ENCODE peak calls at places on chromosomes 2 and 18, in nine cellular contexts. J is A549, T is Calu3, Z is tibial nerve, X is RWPE2, A is sigmoid colon, Y is endothelial cell, C is right lobe of liver, K is cardiac muscle cell. E is an unnamed sample.

GRCh38 chr2:140975237-140975636 is 1155.6 kb downstream of the LRP1B start:
- DNase-seq in J (no peak), T (no peak), Z (no peak), X (no peak), A (no peak), Y (no peak), C (no peak), K (peak), E (no peak)

GRCh38 chr2:25125189-25125588 is 43.2 kb downstream of the POMC start:
- DNase-seq in J (no peak), T (no peak), Z (no peak), X (no peak), A (no peak), Y (no peak), C (no peak), K (no peak), E (no peak)

GRCh38 chr2:27920148-27920885 is 29.8 kb downstream of the BABAM2 start:
- DNase-seq in J (peak), T (peak), Z (no peak), X (no peak), A (no peak), Y (no peak), C (no peak), K (peak), E (no peak)

GRCh38 chr18:57819671-57820460 is 16.8 kb upstream of the ATP8B1 start:
- DNase-seq in J (peak), T (peak), Z (no peak), X (no peak), A (no peak), Y (peak), C (peak), K (peak), E (no peak)

GRCh38 chr2:188523901-188524300 is 232.2 kb downstream of the GULP1 start:
- DNase-seq in J (no peak), T (no peak), Z (no peak), X (no peak), A (no peak), Y (no peak), C (no peak), K (peak), E (no peak)

GRCh38 chr2:48504647-48505327 is 25.2 kb upstream of the STON1 start:
- DNase-seq in J (no peak), T (no peak), Z (no peak), X (no peak), A (no peak), Y (no peak), C (no peak), K (peak), E (no peak)

GRCh38 chr2:201358684-201359083 is 1.5 kb upstream of the FLACC1 start:
- DNase-seq in J (peak), T (peak), Z (no peak), X (no peak), A (no peak), Y (no peak), C (no peak), K (peak), E (no peak)

GRCh38 chr2:160493227-160494028 is at the start of gene RBMS1:
- DNase-seq in J (peak), T (peak), Z (peak), X (peak), A (peak), Y (peak), C (peak), K (peak), E (no peak)

GRCh38 chr2:72815655-72816268 is 10.1 kb downstream of the EXOC6B start:
- DNase-seq in J (no peak), T (no peak), Z (no peak), X (no peak), A (no peak), Y (peak), C (no peak), K (peak), E (no peak)

GRCh38 chr2:86072271-86072858 is 33.3 kb downstream of the POLR1A start:
- DNase-seq in J (no peak), T (no peak), Z (peak), X (no peak), A (no peak), Y (no peak), C (peak), K (no peak), E (no peak)

GRCh38 chr2:162007447-162008040 is 66.5 kb downstream of the DPP4 start:
- DNase-seq in J (no peak), T (no peak), Z (no peak), X (no peak), A (no peak), Y (no peak), C (no peak), K (peak), E (no peak)

GRCh38 chr2:55604027-55604565 is 13.3 kb downstream of the PPP4R3B start:
- DNase-seq in J (no peak), T (no peak), Z (no peak), X (no peak), A (no peak), Y (no peak), C (no peak), K (no peak), E (no peak)

GRCh38 chr2:137644689-137645088 is 319.6 kb upstream of the HNMT start:
- DNase-seq in J (no peak), T (no peak), Z (no peak), X (no peak), A (no peak), Y (no peak), C (no peak), K (no peak), E (no peak)

DNA sequence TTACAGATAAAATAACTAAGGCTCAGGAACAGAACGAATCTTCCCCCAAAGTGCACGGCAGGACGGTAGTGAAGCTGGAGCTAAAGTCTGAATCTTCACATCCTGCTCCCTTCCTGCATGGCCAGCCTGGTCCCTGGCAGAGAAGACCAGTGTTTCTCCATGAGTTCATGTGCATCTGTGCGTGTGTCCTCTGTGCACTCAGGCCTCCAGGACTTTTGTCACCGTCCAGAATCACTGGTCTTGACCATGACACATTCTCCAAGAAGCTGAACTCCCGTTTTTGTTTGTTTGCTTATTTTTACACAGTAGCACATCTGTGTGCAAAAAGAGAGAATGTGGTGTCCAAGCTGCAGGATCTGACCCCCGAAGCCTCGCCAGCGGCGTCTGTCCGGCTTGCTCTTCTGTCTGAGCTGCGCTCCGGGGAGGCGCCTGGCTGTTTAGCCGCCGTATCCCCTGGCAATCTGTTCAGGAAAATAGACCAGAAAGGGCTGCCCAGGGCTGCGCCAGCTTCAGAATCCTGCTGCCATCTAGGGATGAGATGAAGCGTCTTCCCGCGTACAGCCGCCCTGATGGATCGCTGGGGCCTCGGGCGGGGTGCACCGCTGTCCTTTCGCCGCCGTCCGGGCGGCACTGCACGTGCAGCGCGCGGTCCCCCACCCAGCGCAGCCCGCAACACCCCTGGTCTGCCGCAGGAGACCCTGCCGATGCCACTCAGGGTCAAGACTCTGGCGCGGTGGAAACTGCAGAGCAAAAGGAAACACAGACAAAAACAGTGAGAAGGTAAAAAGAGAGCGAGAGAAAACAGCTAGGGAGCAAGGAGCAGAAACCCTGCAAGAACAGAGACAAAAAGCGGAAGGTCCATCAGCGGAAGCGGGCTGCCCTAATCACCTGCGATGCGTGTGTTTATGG is 2113.6 kb upstream of the PIK3C3 start:
- DNase-seq in J (peak), T (peak), Z (no peak), X (peak), A (peak), Y (peak), C (no peak), K (peak), E (peak)
- TF ChIP-seq CTCF in J (peak), T (peak), Z (peak), X (peak), A (no peak), Y (no peak), C (no peak), K (peak), E (peak)

GRCh38 chr2:122172812-122173211 is 417.4 kb downstream of the TSN start:
- DNase-seq in J (no peak), T (no peak), Z (no peak), X (no peak), A (no peak), Y (no peak), C (no peak), K (no peak), E (no peak)

GRCh38 chr2:122166820-122167219 is 411.4 kb downstream of the TSN start:
- DNase-seq in J (no peak), T (no peak), Z (no peak), X (no peak), A (no peak), Y (no peak), C (no peak), K (no peak), E (no peak)

GRCh38 chr2:122167561-122167960 is 412.1 kb downstream of the TSN start:
- DNase-seq in J (no peak), T (no peak), Z (no peak), X (no peak), A (no peak), Y (no peak), C (no peak), K (no peak), E (no peak)

GRCh38 chr2:122164964-122165363 is 409.5 kb downstream of the TSN start:
- DNase-seq in J (no peak), T (no peak), Z (no peak), X (no peak), A (no peak), Y (no peak), C (no peak), K (no peak), E (no peak)

DNA sequence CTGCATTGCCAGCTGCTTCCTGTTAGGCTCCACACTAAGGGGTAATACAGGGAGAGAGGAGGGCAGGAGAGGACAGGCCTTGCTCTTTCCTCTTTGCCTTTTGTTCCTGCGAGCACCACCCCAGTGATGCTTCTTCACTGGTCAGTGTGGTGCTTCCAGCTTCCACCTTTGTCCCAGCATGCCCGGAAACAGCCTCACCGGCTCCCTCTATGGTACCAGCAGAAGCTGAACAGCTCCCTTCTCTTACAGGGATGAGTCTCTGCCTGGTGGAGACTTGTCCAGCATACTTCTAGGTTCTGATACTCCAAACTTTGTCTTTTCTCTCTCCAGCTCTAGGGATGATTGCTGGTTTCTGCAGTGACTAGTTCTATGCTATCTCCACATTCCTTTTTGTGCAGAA is 413.3 kb downstream of the TSN start:
- DNase-seq in J (no peak), T (peak), Z (no peak), X (no peak), A (no peak), Y (peak), C (no peak), K (peak), E (no peak)
- TF ChIP-seq CTCF in J (no peak), T (no peak), Z (no peak), X (no peak), A (no peak), Y (no peak), C (no peak), K (peak), E (peak)

GRCh38 chr18:38076346-38077053 is 510.9 kb upstream of the CELF4 start:
- DNase-seq in J (no peak), T (no peak), Z (no peak), X (no peak), A (no peak), Y (no peak), C (no peak), K (no peak), E (no peak)

GRCh38 chr18:38081516-38081915 is 515.9 kb upstream of the CELF4 start:
- DNase-seq in J (no peak), T (no peak), Z (no peak), X (no peak), A (no peak), Y (no peak), C (no peak), K (no peak), E (no peak)

GRCh38 chr18:38077219-38077618 is 511.6 kb upstream of the CELF4 start:
- DNase-seq in J (no peak), T (no peak), Z (no peak), X (no peak), A (no peak), Y (no peak), C (no peak), K (no peak), E (no peak)
- TF ChIP-seq CTCF in J (no peak), T (no peak), Z (no peak), X (no peak), A (no peak), Y (no peak), C (no peak), K (no peak), E (no peak)

DNA sequence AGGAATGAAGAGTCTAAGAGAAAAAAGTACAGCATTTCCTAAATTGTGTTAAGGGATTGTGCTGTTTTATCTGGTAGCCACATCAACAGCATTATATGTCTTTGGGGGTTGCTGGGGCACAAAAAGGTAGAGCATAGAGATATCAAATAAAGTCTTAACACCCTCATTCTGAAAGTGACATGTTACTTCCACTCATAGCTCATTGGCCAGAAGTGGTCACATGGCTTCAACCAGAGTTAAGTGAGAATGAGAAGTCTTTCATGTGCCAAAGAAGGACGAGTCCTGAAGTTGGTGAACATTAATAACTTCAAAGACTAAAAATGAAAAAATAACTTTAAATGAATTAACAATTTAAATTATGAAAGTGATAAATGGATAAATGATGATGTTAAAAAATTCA is 175.7 kb upstream of the ZEB2 start:
- DNase-seq in J (no peak), T (no peak), Z (no peak), X (no peak), A (no peak), Y (no peak), C (no peak), K (no peak), E (no peak)
- TF ChIP-seq CTCF in J (no peak), T (no peak), Z (no peak), X (no peak), A (no peak), Y (no peak), C (no peak), K (no peak), E (no peak)

DNA sequence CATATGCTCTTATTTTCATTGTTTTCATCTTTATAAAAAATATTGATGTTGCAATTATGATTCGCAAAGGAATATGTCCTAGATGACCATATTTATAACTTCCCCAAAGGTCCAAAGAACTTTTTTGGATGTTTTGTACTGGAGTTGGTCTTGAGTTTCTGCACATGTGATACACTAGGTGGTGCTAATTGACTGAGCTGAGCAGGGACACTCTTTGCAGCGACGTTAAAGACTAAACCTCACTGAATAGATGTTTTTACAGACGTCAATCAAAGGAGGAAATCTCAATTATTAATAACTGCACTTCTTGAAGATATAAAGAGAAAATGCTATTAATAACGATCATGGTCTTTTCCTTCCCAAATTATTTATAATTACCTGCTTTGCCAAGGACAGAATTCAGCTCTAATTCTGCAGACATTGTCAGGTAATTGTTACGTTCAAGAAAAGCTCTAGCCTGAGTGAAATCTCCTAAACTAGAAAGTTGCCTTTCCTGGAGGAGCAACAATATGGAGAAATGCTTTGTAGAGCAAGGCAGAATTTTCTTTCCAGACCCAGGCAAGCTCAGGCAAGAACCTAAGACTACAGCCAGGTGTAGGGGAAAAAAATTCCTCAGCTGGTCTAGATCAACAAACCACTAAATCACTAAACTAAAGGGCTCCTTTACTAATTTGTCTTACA is 119.3 kb upstream of the RBBP8 start:
- DNase-seq in J (peak), T (peak), Z (no peak), X (no peak), A (no peak), Y (no peak), C (no peak), K (peak), E (no peak)
- TF ChIP-seq CTCF in J (peak), T (peak), Z (peak), X (peak), A (no peak), Y (peak), C (peak), K (peak), E (peak)

GRCh38 chr18:52869942-52870907 is 530.2 kb downstream of the DCC start:
- DNase-seq in J (no peak), T (no peak), Z (no peak), X (no peak), A (peak), Y (peak), C (peak), K (no peak), E (no peak)
- TF ChIP-seq CTCF in J (no peak), T (no peak), Z (no peak), X (no peak), A (no peak), Y (no peak), C (no peak), K (no peak), E (no peak)

DNA sequence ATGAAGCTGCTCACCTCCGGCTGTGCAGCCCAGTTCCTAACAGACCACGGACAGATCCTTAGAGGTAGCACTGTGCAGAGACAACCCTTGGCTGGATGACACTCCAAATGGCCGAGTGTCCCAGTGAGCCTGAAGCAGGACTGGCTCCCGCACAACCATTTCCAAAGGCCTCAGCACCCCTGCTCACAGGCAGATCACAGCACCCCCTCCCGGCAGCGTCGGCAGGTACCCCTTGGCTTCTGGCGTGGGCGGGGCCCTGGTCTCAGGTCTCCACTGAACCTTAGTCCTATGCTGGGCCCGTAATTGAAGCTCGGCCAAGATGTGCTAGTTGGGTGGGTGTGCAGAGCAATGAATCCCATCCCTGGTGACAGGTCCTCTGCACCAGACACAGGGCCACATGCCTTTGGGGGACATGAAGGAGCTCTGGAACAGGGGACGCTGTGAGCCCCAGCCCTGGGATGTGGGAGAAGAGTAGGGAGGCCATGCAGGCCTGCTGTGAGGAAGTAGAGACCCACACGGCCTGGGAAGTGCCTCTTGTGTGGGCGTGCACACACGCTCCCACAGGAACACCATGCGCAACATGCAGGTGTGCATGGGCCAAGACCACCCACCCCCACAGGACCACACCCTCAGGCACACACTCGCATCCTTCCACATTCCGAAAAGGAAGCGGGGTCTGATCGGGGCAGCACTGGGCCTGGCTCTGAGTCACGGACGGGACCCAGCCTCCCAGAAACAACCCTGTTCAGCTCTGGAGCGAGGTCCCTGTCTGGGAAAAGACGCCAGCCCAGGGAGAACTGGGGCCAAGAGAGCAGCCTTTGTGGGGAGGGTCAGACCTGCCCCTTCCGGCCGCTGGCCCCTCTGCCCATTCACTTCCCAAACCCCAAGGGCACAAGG is 2.8 kb downstream of the DUSP2 start:
- DNase-seq in J (no peak), T (no peak), Z (no peak), X (peak), A (peak), Y (no peak), C (no peak), K (no peak), E (peak)
- TF ChIP-seq CTCF in J (no peak), T (no peak), Z (no peak), X (no peak), A (no peak), Y (no peak), C (no peak), K (no peak), E (no peak)

GRCh38 chr2:136117391-136117841 is 533 bp downstream of the CXCR4 start:
- DNase-seq in J (peak), T (peak), Z (no peak), X (no peak), A (no peak), Y (peak), C (peak), K (peak), E (no peak)
- TF ChIP-seq CTCF in J (no peak), T (no peak), Z (no peak), X (no peak), A (no peak), Y (no peak), C (no peak), K (peak), E (peak)

E was measured in chondrocyte.